ENCODE peak calls at places on chromosomes 6 and 20, in seven cellular contexts. One of them, this sample, is unnamed.

GRCh38 chr6:135902756-135903331 is 51.3 kb downstream of the PDE7B start:
- DNase-seq in Caki2: no peak
- DNase-seq in hippocampal formation: no peak
- DNase-seq in hypothalamus: no peak
- DNase-seq in activated CD8-positive, alpha-beta memory T cell treated with anti-CD3 and anti-CD28 coated beads for 1 hour: no peak
- DNase-seq in pancreas: no peak
- DNase-seq in NCI-H1092 treated with DMSO at 0.1 percent for 48 hours: no peak
- DNase-seq in this sample: no peak

GRCh38 chr6:125906158-125906998 is 50.2 kb upstream of the HINT3 start:
- DNase-seq in Caki2: no peak
- DNase-seq in hippocampal formation: no peak
- DNase-seq in hypothalamus: no peak
- DNase-seq in activated CD8-positive, alpha-beta memory T cell treated with anti-CD3 and anti-CD28 coated beads for 1 hour: no peak
- DNase-seq in pancreas: peak; percentile 39
- DNase-seq in NCI-H1092 treated with DMSO at 0.1 percent for 48 hours: no peak
- DNase-seq in this sample: peak; percentile 64

GRCh38 chr6:136696783-136697364 is 95.4 kb downstream of the MAP3K5 start:
- DNase-seq in Caki2: no peak
- DNase-seq in hippocampal formation: no peak
- DNase-seq in hypothalamus: no peak
- DNase-seq in activated CD8-positive, alpha-beta memory T cell treated with anti-CD3 and anti-CD28 coated beads for 1 hour: no peak
- DNase-seq in pancreas: no peak
- DNase-seq in NCI-H1092 treated with DMSO at 0.1 percent for 48 hours: no peak
- DNase-seq in this sample: no peak

GRCh38 chr6:142372348-142372747 is 70.5 kb downstream of the ADGRG6 start:
- DNase-seq in Caki2: peak; percentile 65
- DNase-seq in hippocampal formation: no peak
- DNase-seq in hypothalamus: no peak
- DNase-seq in activated CD8-positive, alpha-beta memory T cell treated with anti-CD3 and anti-CD28 coated beads for 1 hour: no peak
- DNase-seq in pancreas: no peak
- DNase-seq in NCI-H1092 treated with DMSO at 0.1 percent for 48 hours: no peak
- DNase-seq in this sample: no peak

GRCh38 chr6:162388383-162388777 is 339.2 kb downstream of the PRKN start:
- DNase-seq in Caki2: no peak
- DNase-seq in hippocampal formation: no peak
- DNase-seq in hypothalamus: no peak
- DNase-seq in activated CD8-positive, alpha-beta memory T cell treated with anti-CD3 and anti-CD28 coated beads for 1 hour: no peak
- DNase-seq in pancreas: no peak
- DNase-seq in NCI-H1092 treated with DMSO at 0.1 percent for 48 hours: no peak
- DNase-seq in this sample: no peak

GRCh38 chr6:159255434-159255951 is 86.3 kb downstream of the FNDC1 start:
- DNase-seq in Caki2: no peak
- DNase-seq in hippocampal formation: no peak
- DNase-seq in hypothalamus: no peak
- DNase-seq in activated CD8-positive, alpha-beta memory T cell treated with anti-CD3 and anti-CD28 coated beads for 1 hour: no peak
- DNase-seq in pancreas: no peak
- DNase-seq in NCI-H1092 treated with DMSO at 0.1 percent for 48 hours: no peak
- DNase-seq in this sample: no peak

GRCh38 chr20:43751167-43752050 is 24.6 kb upstream of the GTSF1L start:
- DNase-seq in Caki2: peak; percentile 32
- DNase-seq in hippocampal formation: peak; percentile 2
- DNase-seq in hypothalamus: no peak
- DNase-seq in activated CD8-positive, alpha-beta memory T cell treated with anti-CD3 and anti-CD28 coated beads for 1 hour: no peak
- DNase-seq in pancreas: no peak
- DNase-seq in NCI-H1092 treated with DMSO at 0.1 percent for 48 hours: no peak
- DNase-seq in this sample: no peak

GRCh38 chr6:79646006-79646405 is 14.9 kb downstream of the SH3BGRL2 start:
- DNase-seq in Caki2: no peak
- DNase-seq in hippocampal formation: no peak
- DNase-seq in hypothalamus: no peak
- DNase-seq in activated CD8-positive, alpha-beta memory T cell treated with anti-CD3 and anti-CD28 coated beads for 1 hour: no peak
- DNase-seq in pancreas: no peak
- DNase-seq in NCI-H1092 treated with DMSO at 0.1 percent for 48 hours: peak; percentile 6
- DNase-seq in this sample: no peak

GRCh38 chr6:125198285-125199009 is 44.9 kb downstream of the TPD52L1 start:
- DNase-seq in Caki2: no peak
- DNase-seq in hippocampal formation: no peak
- DNase-seq in hypothalamus: no peak
- DNase-seq in activated CD8-positive, alpha-beta memory T cell treated with anti-CD3 and anti-CD28 coated beads for 1 hour: no peak
- DNase-seq in pancreas: no peak
- DNase-seq in NCI-H1092 treated with DMSO at 0.1 percent for 48 hours: no peak
- DNase-seq in this sample: no peak

GRCh38 chr6:67766061-67766460 is 869.0 kb upstream of the ADGRB3 start:
- DNase-seq in Caki2: no peak
- DNase-seq in hippocampal formation: no peak
- DNase-seq in hypothalamus: no peak
- DNase-seq in activated CD8-positive, alpha-beta memory T cell treated with anti-CD3 and anti-CD28 coated beads for 1 hour: no peak
- DNase-seq in pancreas: no peak
- DNase-seq in NCI-H1092 treated with DMSO at 0.1 percent for 48 hours: no peak
- DNase-seq in this sample: no peak

GRCh38 chr6:46504242-46504641 is 13.0 kb upstream of the RCAN2 start:
- DNase-seq in Caki2: no peak
- DNase-seq in hippocampal formation: no peak
- DNase-seq in hypothalamus: no peak
- DNase-seq in activated CD8-positive, alpha-beta memory T cell treated with anti-CD3 and anti-CD28 coated beads for 1 hour: no peak
- DNase-seq in pancreas: no peak
- DNase-seq in NCI-H1092 treated with DMSO at 0.1 percent for 48 hours: no peak
- DNase-seq in this sample: no peak

GRCh38 chr6:99121748-99122147 is 174.0 kb upstream of the FBXL4 start:
- DNase-seq in Caki2: no peak
- DNase-seq in hippocampal formation: no peak
- DNase-seq in hypothalamus: no peak
- DNase-seq in activated CD8-positive, alpha-beta memory T cell treated with anti-CD3 and anti-CD28 coated beads for 1 hour: no peak
- DNase-seq in pancreas: no peak
- DNase-seq in NCI-H1092 treated with DMSO at 0.1 percent for 48 hours: no peak
- DNase-seq in this sample: no peak

GRCh38 chr6:164035912-164036485 is 621.5 kb downstream of the QKI start:
- DNase-seq in Caki2: no peak
- DNase-seq in hippocampal formation: no peak
- DNase-seq in hypothalamus: no peak
- DNase-seq in activated CD8-positive, alpha-beta memory T cell treated with anti-CD3 and anti-CD28 coated beads for 1 hour: no peak
- DNase-seq in pancreas: no peak
- DNase-seq in NCI-H1092 treated with DMSO at 0.1 percent for 48 hours: peak; percentile 24
- DNase-seq in this sample: no peak

GRCh38 chr20:35845561-35845960 is 73.7 kb downstream of the PHF20 start:
- DNase-seq in Caki2: peak; percentile 23
- DNase-seq in hippocampal formation: no peak
- DNase-seq in hypothalamus: no peak
- DNase-seq in activated CD8-positive, alpha-beta memory T cell treated with anti-CD3 and anti-CD28 coated beads for 1 hour: no peak
- DNase-seq in pancreas: no peak
- DNase-seq in NCI-H1092 treated with DMSO at 0.1 percent for 48 hours: no peak
- DNase-seq in this sample: no peak